ENCODE peak calls at places on chromosomes 2 and 18, in seven cellular contexts. S, L, Z, Q, B, I and W are unnamed samples.

GRCh38 chr2:186099772-186100171 is 361.2 kb downstream of the FSIP2 start:
- DNase-seq in S (no peak), L (no peak), Z (no peak), Q (no peak), B (no peak), I (no peak), W (no peak)

GRCh38 chr2:195674491-195675226 is 17.6 kb downstream of the SLC39A10 start:
- DNase-seq in S (no peak), L (no peak), Z (no peak), Q (no peak), B (no peak), I (no peak), W (no peak)

GRCh38 chr2:232230557-232230956 is 148.0 kb upstream of the ALPP start:
- DNase-seq in S (peak), L (peak), Z (peak), Q (peak), B (peak), I (no peak), W (peak)

GRCh38 chr2:120247851-120248250 is 4.8 kb upstream of the RALB start:
- DNase-seq in S (no peak), L (no peak), Z (no peak), Q (no peak), B (no peak), I (no peak), W (no peak)

GRCh38 chr2:4381049-4381448 is 677.7 kb downstream of the DCDC2C start:
- DNase-seq in S (no peak), L (no peak), Z (no peak), Q (no peak), B (peak), I (no peak), W (no peak)

GRCh38 chr2:174775586-174775985 is 11.3 kb upstream of the CHRNA1 start:
- DNase-seq in S (no peak), L (no peak), Z (no peak), Q (no peak), B (no peak), I (no peak), W (no peak)

GRCh38 chr2:126949775-126950174 is 51.1 kb downstream of the TEX51 start:
- DNase-seq in S (no peak), L (no peak), Z (no peak), Q (no peak), B (no peak), I (no peak), W (no peak)

GRCh38 chr18:52190195-52190594 is 149.8 kb upstream of the DCC start:
- DNase-seq in S (no peak), L (no peak), Z (no peak), Q (no peak), B (no peak), I (peak), W (no peak)

GRCh38 chr2:180495606-180496005 is 484.8 kb upstream of the UBE2E3 start:
- DNase-seq in S (no peak), L (no peak), Z (no peak), Q (no peak), B (no peak), I (no peak), W (no peak)

GRCh38 chr2:109217362-109218086 is 88.5 kb downstream of the SH3RF3 start:
- DNase-seq in S (no peak), L (no peak), Z (no peak), Q (no peak), B (no peak), I (no peak), W (no peak)

GRCh38 chr2:27231921-27232320 is 14.8 kb downstream of the CAD start:
- DNase-seq in S (no peak), L (no peak), Z (no peak), Q (no peak), B (no peak), I (no peak), W (no peak)

GRCh38 chr2:73232471-73233153 is 427 bp downstream of the PRADC1 start:
- DNase-seq in S (no peak), L (no peak), Z (no peak), Q (no peak), B (no peak), I (no peak), W (peak)

GRCh38 chr2:42980764-42981416 is 188.5 kb upstream of the HAAO start:
- DNase-seq in S (no peak), L (no peak), Z (no peak), Q (no peak), B (no peak), I (no peak), W (no peak)

GRCh38 chr2:190481339-190481738 is 53.2 kb downstream of the NEMP2 start:
- DNase-seq in S (no peak), L (no peak), Z (no peak), Q (no peak), B (no peak), I (no peak), W (no peak)

GRCh38 chr18:58213445-58213844 is 169.4 kb downstream of the NEDD4L start:
- DNase-seq in S (no peak), L (no peak), Z (no peak), Q (no peak), B (no peak), I (no peak), W (no peak)

GRCh38 chr18:49071365-49071764 is 120.6 kb upstream of the SMAD7 start:
- DNase-seq in S (no peak), L (no peak), Z (no peak), Q (no peak), B (no peak), I (no peak), W (no peak)

GRCh38 chr18:78153362-78153761 is 826.3 kb upstream of the SALL3 start:
- DNase-seq in S (no peak), L (no peak), Z (no peak), Q (no peak), B (no peak), I (no peak), W (no peak)

GRCh38 chr2:25829377-25829704 is 48.9 kb downstream of the ASXL2 start:
- DNase-seq in S (no peak), L (no peak), Z (peak), Q (no peak), B (no peak), I (no peak), W (no peak)

GRCh38 chr2:205768815-205769493 is 86.7 kb downstream of the NRP2 start:
- DNase-seq in S (no peak), L (no peak), Z (no peak), Q (no peak), B (no peak), I (no peak), W (no peak)

GRCh38 chr2:62501794-62502500 is 4.0 kb downstream of the TMEM17 start:
- DNase-seq in S (no peak), L (no peak), Z (no peak), Q (no peak), B (no peak), I (no peak), W (no peak)

GRCh38 chr18:13540783-13541182 is 185.6 kb downstream of the FAM210A start:
- DNase-seq in S (no peak), L (no peak), Z (no peak), Q (no peak), B (no peak), I (no peak), W (no peak)

GRCh38 chr2:234031207-234031606 is 19.3 kb upstream of the SPP2 start:
- DNase-seq in S (no peak), L (no peak), Z (no peak), Q (no peak), B (no peak), I (no peak), W (no peak)

GRCh38 chr2:42722328-42723190 is 41.4 kb downstream of the OXER1 start:
- DNase-seq in S (no peak), L (no peak), Z (no peak), Q (no peak), B (no peak), I (peak), W (peak)

GRCh38 chr2:88626171-88627054 is 851 bp downstream of the EIF2AK3 start:
- DNase-seq in S (peak), L (no peak), Z (no peak), Q (peak), B (no peak), I (no peak), W (peak)

GRCh38 chr2:44126106-44126797 is 42.4 kb upstream of the PPM1B start:
- DNase-seq in S (no peak), L (no peak), Z (no peak), Q (peak), B (no peak), I (no peak), W (no peak)

GRCh38 chr2:65722028-65722427 is 289.6 kb upstream of the SPRED2 start:
- DNase-seq in S (peak), L (no peak), Z (no peak), Q (peak), B (peak), I (no peak), W (peak)

GRCh38 chr2:214577769-214578168 is 166.9 kb downstream of the VWC2L start:
- DNase-seq in S (no peak), L (no peak), Z (no peak), Q (no peak), B (no peak), I (no peak), W (no peak)

GRCh38 chr18:50832754-50833153 is 12.9 kb upstream of the MRO start:
- DNase-seq in S (no peak), L (no peak), Z (no peak), Q (no peak), B (no peak), I (peak), W (no peak)

GRCh38 chr2:38907743-38908562 is 18.3 kb downstream of the ARHGEF33 start:
- DNase-seq in S (no peak), L (no peak), Z (peak), Q (no peak), B (no peak), I (peak), W (peak)

GRCh38 chr18:58604301-58604700 is 24.6 kb downstream of the ALPK2 start:
- DNase-seq in S (no peak), L (no peak), Z (no peak), Q (no peak), B (no peak), I (no peak), W (no peak)

GRCh38 chr2:160747771-160748170 is 254.2 kb upstream of the RBMS1 start:
- DNase-seq in S (no peak), L (no peak), Z (no peak), Q (no peak), B (no peak), I (no peak), W (no peak)

GRCh38 chr2:45403036-45403435 is 208.0 kb downstream of the SRBD1 start:
- DNase-seq in S (no peak), L (no peak), Z (no peak), Q (no peak), B (no peak), I (no peak), W (no peak)

GRCh38 chr2:152189622-152190495 is 14.3 kb upstream of the STAM2 start:
- DNase-seq in S (peak), L (peak), Z (peak), Q (peak), B (no peak), I (no peak), W (peak)

GRCh38 chr2:225725726-225726125 is 326.2 kb downstream of the NYAP2 start:
- DNase-seq in S (no peak), L (no peak), Z (no peak), Q (no peak), B (no peak), I (no peak), W (no peak)

GRCh38 chr2:109129356-109129920 is 433 bp downstream of the SH3RF3 start:
- DNase-seq in S (peak), L (no peak), Z (no peak), Q (peak), B (no peak), I (no peak), W (no peak)

DNA sequence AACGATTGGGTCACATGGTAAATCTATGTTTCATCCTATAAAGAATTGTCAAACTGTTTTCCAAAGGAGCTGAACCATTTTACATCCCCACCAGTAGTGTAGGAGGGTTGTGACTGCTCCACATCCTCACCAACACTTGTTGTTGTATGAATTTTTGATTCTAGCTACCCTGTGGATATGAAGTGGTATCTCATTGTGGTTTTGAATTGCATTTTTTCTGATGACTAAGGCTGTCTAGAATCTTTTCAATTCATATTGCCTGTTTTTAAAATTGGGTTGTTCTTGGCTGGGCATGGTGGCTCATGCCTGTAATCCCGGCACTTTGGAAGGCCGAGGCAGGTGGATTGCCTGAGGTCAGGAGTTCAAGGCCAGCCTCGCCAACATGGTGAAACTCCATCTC is 44.5 kb downstream of the TXNL1 start:
- DNase-seq in S (no peak), L (no peak), Z (no peak), Q (no peak), B (no peak), I (no peak), W (no peak)
- TF ChIP-seq SP1 in S (no peak), L (no peak), Z (no peak), Q (no peak), B (no peak), I (no peak), W (no peak)

GRCh38 chr2:241410739-241411176 is 54.7 kb downstream of the FARP2 start:
- DNase-seq in S (no peak), L (peak), Z (peak), Q (no peak), B (no peak), I (no peak), W (no peak)
- TF ChIP-seq SP1 in S (no peak), L (no peak), Z (no peak), Q (no peak), B (no peak), I (no peak), W (no peak)

GRCh38 chr2:104914509-104914908 is 60.6 kb downstream of the POU3F3 start:
- DNase-seq in S (no peak), L (no peak), Z (no peak), Q (no peak), B (no peak), I (no peak), W (no peak)

GRCh38 chr2:104923665-104924064 is 69.8 kb downstream of the POU3F3 start:
- DNase-seq in S (no peak), L (no peak), Z (no peak), Q (no peak), B (no peak), I (no peak), W (no peak)

GRCh38 chr2:104915107-104915793 is 61.3 kb downstream of the POU3F3 start:
- DNase-seq in S (no peak), L (no peak), Z (no peak), Q (no peak), B (no peak), I (no peak), W (no peak)

GRCh38 chr2:104919127-104919526 is 65.2 kb downstream of the POU3F3 start:
- DNase-seq in S (no peak), L (no peak), Z (peak), Q (no peak), B (no peak), I (no peak), W (no peak)
- TF ChIP-seq SP1 in S (no peak), L (no peak), Z (no peak), Q (no peak), B (no peak), I (no peak), W (no peak)

GRCh38 chr2:18630541-18630940 is 41.2 kb upstream of the NT5C1B start:
- DNase-seq in S (no peak), L (no peak), Z (no peak), Q (no peak), B (no peak), I (no peak), W (no peak)
- TF ChIP-seq SP1 in S (no peak), L (no peak), Z (no peak), Q (no peak), B (no peak), I (no peak), W (no peak)